ENCODE peak calls at places on chromosomes 16 and 17, in ten cellular contexts. One of them, this sample, is unnamed. For H3K27me3, the result is how much of the 10 kb centered on the place peaks cover.

GRCh38 chr16:83689385-83689831 is 118.4 kb upstream of the HSBP1 start:
- DNase-seq in tibial nerve: no peak
- DNase-seq in heart right ventricle: peak
- DNase-seq in naive thymus-derived CD4-positive, alpha-beta T cell: no peak
- DNase-seq in MM.1S: no peak
- DNase-seq in IMR-90: peak
- DNase-seq in mesendoderm: peak
- DNase-seq in CD4-positive, alpha-beta T cell: no peak
- DNase-seq in ovary: no peak
- DNase-seq in heart left ventricle: no peak
- DNase-seq in this sample: peak

GRCh38 chr16:70416748-70417616 is 21.9 kb downstream of the ST3GAL2 start:
- DNase-seq in tibial nerve: no peak
- DNase-seq in heart right ventricle: no peak
- DNase-seq in naive thymus-derived CD4-positive, alpha-beta T cell: no peak
- DNase-seq in MM.1S: peak
- DNase-seq in IMR-90: no peak
- DNase-seq in mesendoderm: no peak
- DNase-seq in CD4-positive, alpha-beta T cell: no peak
- DNase-seq in ovary: no peak
- DNase-seq in heart left ventricle: no peak
- DNase-seq in this sample: no peak

GRCh38 chr16:78871241-78871640 is 729.3 kb downstream of the MAF start:
- DNase-seq in tibial nerve: no peak
- DNase-seq in heart right ventricle: no peak
- DNase-seq in naive thymus-derived CD4-positive, alpha-beta T cell: no peak
- DNase-seq in MM.1S: no peak
- DNase-seq in IMR-90: no peak
- DNase-seq in mesendoderm: no peak
- DNase-seq in CD4-positive, alpha-beta T cell: no peak
- DNase-seq in ovary: no peak
- DNase-seq in heart left ventricle: no peak
- DNase-seq in this sample: no peak

GRCh38 chr16:47881574-47881973 is 274.2 kb downstream of the ABCC12 start:
- DNase-seq in tibial nerve: no peak
- DNase-seq in heart right ventricle: no peak
- DNase-seq in naive thymus-derived CD4-positive, alpha-beta T cell: no peak
- DNase-seq in MM.1S: no peak
- DNase-seq in IMR-90: no peak
- DNase-seq in mesendoderm: no peak
- DNase-seq in CD4-positive, alpha-beta T cell: no peak
- DNase-seq in ovary: no peak
- DNase-seq in heart left ventricle: no peak
- DNase-seq in this sample: no peak

GRCh38 chr17:55674107-55674506 is 48.6 kb downstream of the TMEM100 start:
- DNase-seq in tibial nerve: no peak
- DNase-seq in heart right ventricle: no peak
- DNase-seq in naive thymus-derived CD4-positive, alpha-beta T cell: no peak
- DNase-seq in MM.1S: no peak
- DNase-seq in IMR-90: no peak
- DNase-seq in mesendoderm: peak
- DNase-seq in CD4-positive, alpha-beta T cell: no peak
- DNase-seq in ovary: no peak
- DNase-seq in heart left ventricle: no peak
- DNase-seq in this sample: no peak

GRCh38 chr17:80789356-80789902 is 202.2 kb upstream of the CHMP6 start:
- DNase-seq in tibial nerve: peak
- DNase-seq in heart right ventricle: peak
- DNase-seq in naive thymus-derived CD4-positive, alpha-beta T cell: no peak
- DNase-seq in MM.1S: no peak
- DNase-seq in IMR-90: peak
- DNase-seq in mesendoderm: no peak
- DNase-seq in CD4-positive, alpha-beta T cell: no peak
- DNase-seq in ovary: no peak
- DNase-seq in heart left ventricle: peak
- DNase-seq in this sample: no peak

GRCh38 chr16:3879258-3879886 is 1.1 kb downstream of the CREBBP start:
- DNase-seq in tibial nerve: no peak
- DNase-seq in heart right ventricle: peak
- DNase-seq in naive thymus-derived CD4-positive, alpha-beta T cell: no peak
- DNase-seq in MM.1S: peak
- DNase-seq in IMR-90: no peak
- DNase-seq in mesendoderm: no peak
- DNase-seq in CD4-positive, alpha-beta T cell: no peak
- DNase-seq in ovary: no peak
- DNase-seq in heart left ventricle: peak
- DNase-seq in this sample: peak

GRCh38 chr16:74991593-74992403 is 6.9 kb upstream of the WDR59 start:
- DNase-seq in tibial nerve: no peak
- DNase-seq in heart right ventricle: no peak
- DNase-seq in naive thymus-derived CD4-positive, alpha-beta T cell: no peak
- DNase-seq in MM.1S: no peak
- DNase-seq in IMR-90: no peak
- DNase-seq in mesendoderm: no peak
- DNase-seq in CD4-positive, alpha-beta T cell: no peak
- DNase-seq in ovary: no peak
- DNase-seq in heart left ventricle: no peak
- DNase-seq in this sample: no peak

GRCh38 chr17:44438634-44439033 is 49.2 kb upstream of the ITGA2B start:
- DNase-seq in tibial nerve: no peak
- DNase-seq in heart right ventricle: peak
- DNase-seq in naive thymus-derived CD4-positive, alpha-beta T cell: no peak
- DNase-seq in MM.1S: peak
- DNase-seq in IMR-90: no peak
- DNase-seq in mesendoderm: peak
- DNase-seq in CD4-positive, alpha-beta T cell: no peak
- DNase-seq in ovary: no peak
- DNase-seq in heart left ventricle: no peak
- DNase-seq in this sample: no peak

GRCh38 chr16:1678500-1679098 is 520 bp downstream of the JPT2 start:
- DNase-seq in tibial nerve: peak
- DNase-seq in heart right ventricle: peak
- DNase-seq in naive thymus-derived CD4-positive, alpha-beta T cell: peak
- DNase-seq in MM.1S: no peak
- DNase-seq in IMR-90: peak
- DNase-seq in mesendoderm: peak
- DNase-seq in CD4-positive, alpha-beta T cell: peak
- DNase-seq in ovary: peak
- DNase-seq in heart left ventricle: peak
- DNase-seq in this sample: no peak

GRCh38 chr16:65497571-65497970 is 375.7 kb upstream of the CDH11 start:
- DNase-seq in tibial nerve: no peak
- DNase-seq in heart right ventricle: no peak
- DNase-seq in naive thymus-derived CD4-positive, alpha-beta T cell: no peak
- DNase-seq in MM.1S: no peak
- DNase-seq in IMR-90: peak
- DNase-seq in mesendoderm: no peak
- DNase-seq in CD4-positive, alpha-beta T cell: no peak
- DNase-seq in ovary: no peak
- DNase-seq in heart left ventricle: no peak
- DNase-seq in this sample: no peak

GRCh38 chr17:59330314-59330942 is 1.0 kb upstream of the YPEL2 start:
- DNase-seq in tibial nerve: peak
- DNase-seq in heart right ventricle: peak
- DNase-seq in naive thymus-derived CD4-positive, alpha-beta T cell: no peak
- DNase-seq in MM.1S: peak
- DNase-seq in IMR-90: no peak
- DNase-seq in mesendoderm: peak
- DNase-seq in CD4-positive, alpha-beta T cell: peak
- DNase-seq in ovary: peak
- DNase-seq in heart left ventricle: peak
- DNase-seq in this sample: peak

GRCh38 chr16:19223235-19223847 is 55.3 kb downstream of the SYT17 start:
- DNase-seq in tibial nerve: peak
- DNase-seq in heart right ventricle: no peak
- DNase-seq in naive thymus-derived CD4-positive, alpha-beta T cell: no peak
- DNase-seq in MM.1S: peak
- DNase-seq in IMR-90: peak
- DNase-seq in mesendoderm: peak
- DNase-seq in CD4-positive, alpha-beta T cell: no peak
- DNase-seq in ovary: no peak
- DNase-seq in heart left ventricle: no peak
- DNase-seq in this sample: no peak

GRCh38 chr16:1019234-1019933 is 37.8 kb downstream of the SOX8 start:
- DNase-seq in tibial nerve: peak
- DNase-seq in heart right ventricle: peak
- DNase-seq in naive thymus-derived CD4-positive, alpha-beta T cell: no peak
- DNase-seq in MM.1S: no peak
- DNase-seq in IMR-90: peak
- DNase-seq in mesendoderm: no peak
- DNase-seq in CD4-positive, alpha-beta T cell: no peak
- DNase-seq in ovary: peak
- DNase-seq in heart left ventricle: peak
- DNase-seq in this sample: peak

GRCh38 chr17:44556854-44557606 is at the start of gene FZD2:
- DNase-seq in tibial nerve: peak
- DNase-seq in heart right ventricle: peak
- DNase-seq in naive thymus-derived CD4-positive, alpha-beta T cell: peak
- DNase-seq in MM.1S: peak
- DNase-seq in IMR-90: peak
- DNase-seq in mesendoderm: peak
- DNase-seq in CD4-positive, alpha-beta T cell: no peak
- DNase-seq in ovary: peak
- DNase-seq in heart left ventricle: peak
- DNase-seq in this sample: peak

GRCh38 chr17:64025732-64026294 is 5.4 kb upstream of the ICAM2 start:
- DNase-seq in tibial nerve: peak
- DNase-seq in heart right ventricle: peak
- DNase-seq in naive thymus-derived CD4-positive, alpha-beta T cell: peak
- DNase-seq in MM.1S: peak
- DNase-seq in IMR-90: peak
- DNase-seq in mesendoderm: peak
- DNase-seq in CD4-positive, alpha-beta T cell: peak
- DNase-seq in ovary: peak
- DNase-seq in heart left ventricle: peak
- DNase-seq in this sample: peak

GRCh38 chr16:85898521-85899442 is at the start of gene IRF8:
- DNase-seq in tibial nerve: peak
- DNase-seq in heart right ventricle: peak
- DNase-seq in naive thymus-derived CD4-positive, alpha-beta T cell: peak
- DNase-seq in MM.1S: no peak
- DNase-seq in IMR-90: no peak
- DNase-seq in mesendoderm: peak
- DNase-seq in CD4-positive, alpha-beta T cell: peak
- DNase-seq in ovary: peak
- DNase-seq in heart left ventricle: peak
- DNase-seq in this sample: peak
- H3K27me3 ChIP-seq in tibial nerve: under half
- H3K27me3 ChIP-seq in heart right ventricle: under half
- H3K27me3 ChIP-seq in naive thymus-derived CD4-positive, alpha-beta T cell: under half
- H3K27me3 ChIP-seq in MM.1S: under half
- H3K27me3 ChIP-seq in IMR-90: half or more
- H3K27me3 ChIP-seq in mesendoderm: under half
- H3K27me3 ChIP-seq in CD4-positive, alpha-beta T cell: under half
- H3K27me3 ChIP-seq in ovary: under half
- H3K27me3 ChIP-seq in heart left ventricle: under half
- H3K27me3 ChIP-seq in this sample: under half

DNA sequence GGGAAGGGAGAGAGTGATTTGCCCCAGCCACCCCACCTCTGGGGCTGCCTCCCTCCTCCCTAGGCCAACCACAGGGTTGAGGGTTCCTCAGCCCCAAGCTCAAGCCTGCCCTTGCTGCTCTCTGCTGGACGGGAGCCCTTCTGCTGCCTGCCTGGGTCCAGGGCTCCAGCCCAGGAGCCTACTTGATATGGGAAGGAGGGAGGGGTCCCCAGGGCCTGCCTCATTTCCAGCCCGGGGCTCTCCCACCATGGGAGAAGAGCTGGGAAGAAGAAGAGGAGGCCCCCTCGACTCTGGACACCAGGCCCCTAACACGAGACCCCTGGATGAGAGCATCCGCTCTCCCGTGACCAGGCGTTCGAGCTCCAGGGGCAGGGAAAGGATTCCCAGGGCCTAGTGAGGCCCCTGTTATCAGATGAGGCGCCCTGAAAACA is 726 bp downstream of the SLC16A5 start:
- DNase-seq in tibial nerve: no peak
- DNase-seq in heart right ventricle: no peak
- DNase-seq in naive thymus-derived CD4-positive, alpha-beta T cell: no peak
- DNase-seq in MM.1S: no peak
- DNase-seq in IMR-90: no peak
- DNase-seq in mesendoderm: no peak
- DNase-seq in CD4-positive, alpha-beta T cell: no peak
- DNase-seq in ovary: no peak
- DNase-seq in heart left ventricle: peak
- DNase-seq in this sample: no peak
- H3K27ac ChIP-seq in tibial nerve: peak
- H3K27ac ChIP-seq in heart right ventricle: peak
- H3K27ac ChIP-seq in naive thymus-derived CD4-positive, alpha-beta T cell: peak
- H3K27ac ChIP-seq in MM.1S: no peak
- H3K27ac ChIP-seq in IMR-90: peak
- H3K27ac ChIP-seq in mesendoderm: peak
- H3K27ac ChIP-seq in CD4-positive, alpha-beta T cell: peak
- H3K27ac ChIP-seq in ovary: peak
- H3K27ac ChIP-seq in heart left ventricle: peak
- H3K27ac ChIP-seq in this sample: no peak

GRCh38 chr16:87027056-87027616 is 290.1 kb downstream of the C16orf95 start:
- DNase-seq in tibial nerve: no peak
- DNase-seq in heart right ventricle: no peak
- DNase-seq in naive thymus-derived CD4-positive, alpha-beta T cell: no peak
- DNase-seq in MM.1S: no peak
- DNase-seq in IMR-90: no peak
- DNase-seq in mesendoderm: no peak
- DNase-seq in CD4-positive, alpha-beta T cell: no peak
- DNase-seq in ovary: no peak
- DNase-seq in heart left ventricle: no peak
- DNase-seq in this sample: peak
- H3K27me3 ChIP-seq in tibial nerve: under half
- H3K27me3 ChIP-seq in heart right ventricle: under half
- H3K27me3 ChIP-seq in naive thymus-derived CD4-positive, alpha-beta T cell: under half
- H3K27me3 ChIP-seq in MM.1S: under half
- H3K27me3 ChIP-seq in IMR-90: under half
- H3K27me3 ChIP-seq in mesendoderm: under half
- H3K27me3 ChIP-seq in CD4-positive, alpha-beta T cell: under half
- H3K27me3 ChIP-seq in ovary: under half
- H3K27me3 ChIP-seq in heart left ventricle: under half
- H3K27me3 ChIP-seq in this sample: under half

DNA sequence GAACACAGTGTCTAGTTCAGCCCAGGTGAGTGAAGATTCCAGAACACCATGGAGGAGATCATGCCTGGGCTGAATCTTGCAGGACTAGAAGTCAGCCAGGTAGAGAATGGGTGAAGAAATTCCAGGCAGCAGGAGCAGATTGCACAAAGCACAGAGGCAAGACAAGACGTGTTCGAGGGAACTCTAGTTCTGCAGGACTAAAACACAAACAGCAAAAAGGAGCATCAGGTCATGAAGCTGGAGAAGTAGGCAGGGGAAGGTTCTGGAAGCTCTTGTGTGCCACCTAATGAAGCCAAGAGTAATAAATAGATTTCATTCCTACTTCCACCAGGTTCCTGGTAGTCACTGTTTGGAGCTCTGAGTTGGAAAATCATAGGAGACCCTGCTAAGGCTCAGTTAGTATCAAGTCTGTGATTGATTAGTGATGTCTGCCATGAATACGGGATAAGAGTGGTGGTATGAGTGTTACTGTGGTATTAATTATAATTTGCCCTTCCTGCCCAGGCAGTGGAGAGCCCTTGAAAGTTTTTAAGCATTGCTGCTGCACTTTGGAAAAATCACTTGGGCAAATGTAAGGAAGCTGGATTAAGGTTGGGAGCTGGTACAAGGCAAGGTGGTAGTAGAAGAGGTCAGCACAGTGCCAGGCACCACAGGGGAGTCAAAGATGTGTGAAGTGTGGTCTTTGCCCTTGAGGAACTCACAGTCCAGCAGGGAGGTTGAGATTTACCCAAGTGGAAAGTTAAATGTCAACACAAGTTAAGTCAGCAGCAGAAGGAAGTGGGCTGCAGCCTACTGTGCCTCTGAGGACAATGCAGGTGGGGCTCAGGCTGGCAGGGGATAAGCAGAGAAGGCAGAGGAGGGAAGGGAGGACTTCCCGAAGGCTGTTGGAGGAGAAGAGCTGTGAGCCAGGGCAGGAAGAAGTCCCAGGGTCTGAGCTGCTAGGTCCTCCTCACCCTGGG is 13.5 kb upstream of the FOXN1 start:
- DNase-seq in tibial nerve: no peak
- DNase-seq in heart right ventricle: no peak
- DNase-seq in naive thymus-derived CD4-positive, alpha-beta T cell: no peak
- DNase-seq in MM.1S: no peak
- DNase-seq in IMR-90: no peak
- DNase-seq in mesendoderm: no peak
- DNase-seq in CD4-positive, alpha-beta T cell: no peak
- DNase-seq in ovary: no peak
- DNase-seq in heart left ventricle: no peak
- DNase-seq in this sample: no peak
- H3K27ac ChIP-seq in tibial nerve: no peak
- H3K27ac ChIP-seq in heart right ventricle: no peak
- H3K27ac ChIP-seq in naive thymus-derived CD4-positive, alpha-beta T cell: no peak
- H3K27ac ChIP-seq in MM.1S: no peak
- H3K27ac ChIP-seq in IMR-90: no peak
- H3K27ac ChIP-seq in mesendoderm: no peak
- H3K27ac ChIP-seq in CD4-positive, alpha-beta T cell: no peak
- H3K27ac ChIP-seq in ovary: no peak
- H3K27ac ChIP-seq in heart left ventricle: no peak
- H3K27ac ChIP-seq in this sample: no peak

This sample was measured in aorta.